ENCODE peak calls at places on chromosomes 11 and 22, in five cellular contexts. W is heart left ventricle, L is A549, O is cardiac muscle cell, U is Peyer's patch. K is an unnamed sample.

GRCh38 chr11:125070699-125071254 is 7.7 kb downstream of the SLC37A2 start:
- DNase-seq in U (peak), W (peak), O (peak), L (no peak), K (no peak)

GRCh38 chr22:19516378-19517170 is 7.6 kb downstream of the CLDN5 start:
- DNase-seq in U (no peak), W (no peak), O (no peak), L (no peak), K (no peak)

GRCh38 chr11:93904711-93905110 is 54.3 kb upstream of the VSTM5 start:
- DNase-seq in U (no peak), L (no peak), W (no peak), O (no peak), K (no peak)

GRCh38 chr22:45242778-45243191 is 2.1 kb upstream of the KIAA0930 start:
- DNase-seq in U (no peak), L (no peak), O (peak), W (no peak), K (peak)

GRCh38 chr11:130829801-130830562 is 86.3 kb downstream of the SNX19 start:
- DNase-seq in W (peak), U (no peak), O (peak), L (no peak), K (peak)

GRCh38 chr22:22948651-22949611 is 61.3 kb downstream of the IGLL5 start:
- DNase-seq in W (no peak), O (peak), L (no peak), U (no peak), K (no peak)

GRCh38 chr11:72223615-72224586 is 666 bp upstream of the INPPL1 start:
- DNase-seq in U (peak), W (peak), L (no peak), O (peak), K (peak)

GRCh38 chr11:14969922-14970323 is 2.2 kb downstream of the CALCA start:
- DNase-seq in U (peak), W (peak), O (peak), L (no peak), K (no peak)

GRCh38 chr11:87097582-87097981 is 59.8 kb downstream of the TMEM135 start:
- DNase-seq in W (no peak), O (peak), U (no peak), L (peak), K (no peak)

GRCh38 chr22:49825944-49826602 is 1.6 kb downstream of the BRD1 start:
- DNase-seq in U (peak), L (no peak), O (peak), W (no peak), K (no peak)

GRCh38 chr11:112962854-112963367 is 1.7 kb downstream of the NCAM1 start:
- DNase-seq in U (peak), O (peak), W (peak), L (no peak), K (peak)

GRCh38 chr22:35517769-35518530 is 22.7 kb upstream of the RASD2 start:
- DNase-seq in U (peak), W (no peak), O (no peak), L (no peak), K (no peak)

GRCh38 chr11:116690623-116691022 is 82.2 kb downstream of the BUD13 start:
- DNase-seq in W (no peak), L (no peak), U (no peak), O (no peak), K (no peak)

GRCh38 chr22:17726561-17727243 is 47.6 kb downstream of the BID start:
- DNase-seq in L (no peak), O (no peak), U (no peak), W (peak), K (no peak)

GRCh38 chr11:77095551-77096490 is 6.8 kb upstream of the OMP start:
- DNase-seq in L (no peak), U (peak), O (no peak), W (peak), K (no peak)

GRCh38 chr22:49370841-49371301 is 456.8 kb downstream of the BRD1 start:
- DNase-seq in W (no peak), L (no peak), O (no peak), U (no peak), K (no peak)

GRCh38 chr11:116461789-116462188 is 311.0 kb downstream of the BUD13 start:
- DNase-seq in O (no peak), W (no peak), L (no peak), U (no peak), K (no peak)

GRCh38 chr22:47337161-47337621 is 574.7 kb downstream of the TBC1D22A start:
- DNase-seq in W (no peak), U (no peak), O (peak), L (peak), K (no peak)

GRCh38 chr11:61377461-61378160 is 14.8 kb upstream of the TMEM216 start:
- DNase-seq in O (no peak), U (no peak), W (no peak), L (no peak), K (no peak)

GRCh38 chr11:63535734-63536133 is 874 bp upstream of the PLAAT4 start:
- DNase-seq in U (no peak), O (no peak), W (no peak), L (no peak), K (no peak)

GRCh38 chr22:31610611-31611010 is 51.4 kb downstream of the PISD start:
- DNase-seq in U (no peak), L (no peak), W (no peak), O (no peak), K (no peak)

GRCh38 chr11:130832571-130833432 is 83.5 kb downstream of the SNX19 start:
- DNase-seq in U (no peak), W (no peak), L (no peak), O (no peak), K (no peak)

GRCh38 chr11:23564370-23564769 is 704.1 kb upstream of the CCDC179 start:
- DNase-seq in W (no peak), O (no peak), U (no peak), L (no peak), K (no peak)

GRCh38 chr11:96035031-96035743 is 111.3 kb upstream of the MTMR2 start:
- DNase-seq in O (peak), U (no peak), L (no peak), W (no peak), K (no peak)

GRCh38 chr22:27731621-27732020 is 69.9 kb downstream of the MN1 start:
- DNase-seq in U (no peak), L (no peak), O (no peak), W (no peak), K (no peak)

GRCh38 chr22:43275545-43275981 is 67.6 kb downstream of the SCUBE1 start:
- DNase-seq in O (peak), L (no peak), U (no peak), W (no peak), K (no peak)

GRCh38 chr22:43881091-43882061 is 10.4 kb downstream of the PNPLA5 start:
- DNase-seq in L (no peak), W (no peak), O (no peak), U (no peak), K (no peak)

GRCh38 chr11:120674537-120674936 is 163.0 kb downstream of the GRIK4 start:
- DNase-seq in L (no peak), O (peak), W (no peak), U (no peak), K (no peak)

GRCh38 chr22:32622762-32623147 is 148.1 kb downstream of the FBXO7 start:
- DNase-seq in L (no peak), W (no peak), U (no peak), O (no peak), K (no peak)

GRCh38 chr11:94581926-94582325 is 14.8 kb downstream of the PIWIL4 start:
- DNase-seq in U (no peak), W (no peak), O (no peak), L (no peak), K (no peak)

GRCh38 chr11:134510171-134510570 is 98.1 kb upstream of the B3GAT1 start:
- DNase-seq in U (peak), W (no peak), O (no peak), L (no peak), K (no peak)

GRCh38 chr22:36337365-36338130 is 50.2 kb downstream of the MYH9 start:
- DNase-seq in O (no peak), L (no peak), W (no peak), U (no peak), K (no peak)

GRCh38 chr11:1077033-1077416 is 2.4 kb downstream of the MUC2 start:
- DNase-seq in U (peak), O (no peak), W (no peak), L (no peak), K (no peak)

GRCh38 chr11:110525883-110526282 is 96.1 kb downstream of the FDX1 start:
- DNase-seq in U (no peak), W (no peak), O (peak), L (no peak), K (no peak)

GRCh38 chr11:111730031-111730430 is 36.2 kb downstream of the PPP2R1B start:
- DNase-seq in L (no peak), O (peak), U (no peak), W (no peak), K (no peak)

GRCh38 chr11:94717667-94718066 is 50.5 kb upstream of the AMOTL1 start:
- DNase-seq in O (no peak), L (no peak), W (no peak), U (no peak), K (no peak)

GRCh38 chr11:72842644-72843330 is 28.6 kb downstream of the ATG16L2 start:
- DNase-seq in L (no peak), W (no peak), U (no peak), O (no peak), K (no peak)

GRCh38 chr11:117428856-117429229 is 101.2 kb downstream of the CEP164 start:
- DNase-seq in U (no peak), O (no peak), L (no peak), W (no peak), K (no peak)

GRCh38 chr11:30445056-30445455 is 122.2 kb downstream of the ARL14EP start:
- DNase-seq in U (no peak), W (no peak), O (no peak), L (no peak), K (no peak)

DNA sequence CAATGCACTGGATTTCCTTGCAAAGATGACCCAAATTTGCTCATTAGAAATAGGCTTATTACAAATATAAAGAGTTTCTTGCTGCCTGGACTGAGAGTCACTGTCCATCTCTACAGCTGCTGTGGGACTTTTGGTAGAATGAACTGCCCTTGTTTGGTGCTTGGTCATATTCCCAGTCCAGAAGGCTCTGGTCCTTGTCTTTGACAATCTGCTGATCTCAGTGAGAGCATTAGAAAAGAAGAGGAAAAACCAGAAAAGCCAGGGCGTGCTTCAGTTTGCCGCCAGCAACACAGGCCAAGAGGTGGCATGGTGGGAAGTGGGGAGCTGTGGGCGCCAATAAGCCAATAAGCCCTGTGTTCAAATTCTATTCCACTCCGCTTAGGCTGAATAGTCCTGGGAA is 48.2 kb upstream of the PARVA start:
- DNase-seq in O (no peak), U (no peak), L (no peak), W (no peak), K (peak)
- H3K27ac ChIP-seq in O (no peak), U (no peak), L (no peak), W (no peak), K (no peak)

GRCh38 chr11:22465620-22466019 is 127.4 kb downstream of the SLC17A6 start:
- DNase-seq in U (no peak), L (no peak), O (no peak), W (no peak), K (no peak)

GRCh38 chr11:22466809-22467208 is 128.6 kb downstream of the SLC17A6 start:
- DNase-seq in L (no peak), W (peak), O (peak), U (no peak), K (no peak)

GRCh38 chr11:22467741-22468140 is 129.6 kb downstream of the SLC17A6 start:
- DNase-seq in W (no peak), L (no peak), O (no peak), U (no peak), K (no peak)

GRCh38 chr11:22466351-22466750 is 128.2 kb downstream of the SLC17A6 start:
- DNase-seq in O (no peak), L (no peak), U (no peak), W (no peak), K (no peak)

GRCh38 chr11:22467248-22467647 is 129.1 kb downstream of the SLC17A6 start:
- DNase-seq in O (peak), W (no peak), U (no peak), L (no peak), K (no peak)
- H3K27ac ChIP-seq in O (no peak), W (no peak), U (no peak), L (no peak), K (no peak)

DNA sequence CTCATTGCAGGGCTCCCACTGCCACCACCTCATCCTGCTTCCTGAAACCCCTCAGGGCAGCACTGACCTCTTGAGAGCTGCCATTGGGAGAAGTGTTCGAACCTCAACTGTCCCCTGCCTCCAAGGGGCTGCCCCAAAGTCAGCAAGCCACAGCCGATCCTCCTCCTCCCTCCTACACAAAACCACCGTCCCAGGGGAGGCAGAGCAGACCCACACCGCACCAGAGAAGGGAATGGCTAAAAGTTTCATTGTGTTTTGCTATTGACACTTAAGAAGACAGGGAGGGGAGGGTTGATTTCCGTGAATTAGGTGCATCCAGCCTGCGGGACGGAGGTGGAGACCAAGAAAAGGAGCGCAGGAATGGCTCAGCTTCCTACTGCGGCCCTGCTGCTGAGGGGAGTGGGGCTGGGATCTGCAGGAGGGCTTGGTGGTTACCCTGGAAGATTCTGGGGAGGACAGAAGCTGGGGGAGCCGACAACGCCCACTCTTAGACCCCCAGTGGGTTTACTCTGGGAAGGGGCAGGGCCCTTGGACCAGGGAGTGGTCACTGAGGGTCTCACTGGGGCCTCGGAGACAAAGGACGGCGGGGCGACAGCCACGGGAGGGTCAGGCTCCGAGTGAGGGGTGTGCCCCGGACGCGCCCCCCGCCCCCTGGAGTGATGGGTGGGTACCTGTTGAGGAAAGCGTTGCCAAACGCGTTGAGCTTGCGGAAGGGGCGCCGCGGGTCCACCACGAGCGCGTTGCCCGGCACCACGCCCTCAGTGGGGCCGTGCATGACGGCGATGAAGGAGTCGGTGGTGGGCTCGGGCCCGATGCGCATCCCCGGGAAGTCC is 815 bp downstream of the EHD1 start:
- DNase-seq in L (no peak), U (no peak), O (no peak), W (peak), K (no peak)
- H3K27ac ChIP-seq in L (peak), U (peak), O (peak), W (peak), K (peak)

GRCh38 chr22:42026705-42027104 is 28.1 kb downstream of the WBP2NL start:
- DNase-seq in U (no peak), L (no peak), O (no peak), W (no peak), K (no peak)

GRCh38 chr22:42018224-42018623 is 19.6 kb downstream of the WBP2NL start:
- DNase-seq in L (no peak), U (no peak), O (no peak), W (no peak), K (no peak)

DNA sequence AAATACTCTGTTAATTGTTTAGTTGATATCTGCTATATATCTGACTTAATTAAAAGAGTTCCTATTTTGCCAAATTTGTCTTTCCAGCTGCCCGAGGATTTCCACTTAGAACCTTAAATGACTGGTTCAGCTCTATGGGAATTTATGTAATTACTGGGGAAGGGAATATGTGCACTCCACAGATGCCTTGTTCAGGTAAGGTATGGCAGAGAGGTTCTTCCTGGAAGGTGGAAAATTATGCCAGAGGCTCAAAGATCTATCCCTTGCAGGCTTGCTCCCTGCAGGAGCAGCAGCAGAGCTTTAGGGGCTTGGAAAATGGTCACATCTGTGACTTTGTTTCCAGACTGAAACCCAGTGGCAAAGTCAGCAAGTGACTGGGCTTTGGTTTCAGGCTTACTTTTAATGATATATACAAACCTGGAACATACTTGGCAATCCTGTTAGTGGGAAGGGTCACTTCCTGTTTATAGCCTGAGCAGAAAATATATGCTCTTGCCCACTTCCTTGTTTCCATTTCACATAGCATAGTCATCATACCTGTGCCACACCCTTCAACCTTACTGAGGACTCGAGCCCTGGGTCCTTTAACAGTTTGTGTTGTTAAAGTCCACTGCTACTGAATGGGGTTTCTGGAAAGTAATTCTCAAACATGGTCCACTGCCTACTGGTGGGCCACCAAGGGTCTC is 23.7 kb downstream of the WBP2NL start:
- DNase-seq in L (no peak), O (no peak), W (no peak), U (no peak), K (no peak)
- H3K27ac ChIP-seq in L (no peak), O (no peak), W (no peak), U (peak), K (no peak)

DNA sequence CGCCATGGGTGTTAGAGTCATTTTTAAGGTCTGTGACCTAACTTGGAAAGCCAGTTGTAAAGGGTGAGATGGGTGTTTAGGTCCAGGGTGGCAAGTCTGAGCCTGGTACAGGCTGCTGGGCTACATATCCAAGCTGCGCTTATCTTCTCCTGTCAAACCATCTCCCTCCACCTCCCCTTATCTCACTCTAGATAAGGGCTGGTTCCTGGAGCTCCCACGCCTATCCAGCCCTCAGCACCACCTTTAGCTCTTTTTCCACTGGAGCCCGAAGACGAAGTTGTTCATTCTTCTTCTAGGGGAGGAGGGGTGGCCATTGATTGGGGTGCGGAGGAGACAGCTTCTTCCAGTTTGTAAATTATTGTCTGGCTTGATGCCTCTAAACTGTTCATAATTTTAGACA is 48.5 kb downstream of the MICAL2 start:
- DNase-seq in L (no peak), W (no peak), O (peak), U (no peak), K (no peak)
- H3K27ac ChIP-seq in L (peak), W (peak), O (peak), U (peak), K (no peak)

GRCh38 chr11:11391169-11391568 is 38.1 kb upstream of the CSNK2A3 start:
- DNase-seq in U (no peak), O (no peak), W (no peak), L (no peak), K (no peak)
- H3K27ac ChIP-seq in U (peak), O (no peak), W (no peak), L (no peak), K (no peak)

GRCh38 chr11:19734171-19734570 is 21.5 kb downstream of the NAV2 start:
- DNase-seq in U (no peak), W (no peak), O (no peak), L (no peak), K (no peak)
- H3K27ac ChIP-seq in U (no peak), W (no peak), O (no peak), L (no peak), K (no peak)

GRCh38 chr11:17696741-17697140 is 22.6 kb upstream of the MYOD1 start:
- DNase-seq in U (no peak), W (no peak), O (no peak), L (no peak), K (no peak)

GRCh38 chr11:17697175-17697949 is 22.0 kb upstream of the MYOD1 start:
- DNase-seq in L (no peak), U (no peak), W (no peak), O (no peak), K (no peak)

GRCh38 chr11:17699157-17700114 is 19.9 kb upstream of the MYOD1 start:
- DNase-seq in U (no peak), W (no peak), L (no peak), O (peak), K (no peak)

GRCh38 chr11:17703951-17704350 is 15.4 kb upstream of the MYOD1 start:
- DNase-seq in O (peak), U (no peak), W (no peak), L (no peak), K (no peak)

GRCh38 chr11:17700991-17701390 is 18.4 kb upstream of the MYOD1 start:
- DNase-seq in L (no peak), W (no peak), O (no peak), U (no peak), K (no peak)
- H3K27ac ChIP-seq in L (no peak), W (no peak), O (no peak), U (no peak), K (no peak)

K was measured in substantia nigra.